ENCODE peak calls at places on chromosomes 13 and 19, in six cellular contexts. B is GM12892, U is GM23338, R is SK-N-MC, X is GM12891, J is stomach. Q is an unnamed sample.

GRCh38 chr19:6373096-6373812 is 660 bp downstream of the ALKBH7 start:
- DNase-seq in B (peak), U (peak), R (peak), X (peak), J (peak), Q (peak)

GRCh38 chr19:47024502-47024901 is 4.9 kb downstream of the NPAS1 start:
- DNase-seq in B (no peak), U (no peak), R (no peak), X (no peak), J (no peak), Q (no peak)

GRCh38 chr13:110424596-110425443 is 117.7 kb downstream of the COL4A2 start:
- DNase-seq in B (no peak), U (no peak), R (no peak), X (no peak), J (no peak), Q (no peak)

GRCh38 chr19:12749938-12750521 is 1.6 kb upstream of the BEST2 start:
- DNase-seq in B (no peak), U (peak), R (no peak), X (no peak), J (no peak), Q (peak)

GRCh38 chr13:111065698-111066097 is 49.4 kb upstream of the ARHGEF7 start:
- DNase-seq in B (no peak), U (no peak), R (no peak), X (no peak), J (no peak), Q (no peak)

GRCh38 chr19:9324584-9324962 is 594 bp downstream of the ZNF559 start:
- DNase-seq in B (no peak), U (no peak), R (no peak), X (no peak), J (no peak), Q (peak)

GRCh38 chr13:30453727-30454126 is 12.0 kb downstream of the HMGB1 start:
- DNase-seq in B (no peak), U (no peak), R (no peak), X (no peak), J (no peak), Q (no peak)

GRCh38 chr13:110907951-110908898 is 6.6 kb downstream of the ANKRD10 start:
- DNase-seq in B (no peak), U (peak), R (no peak), X (no peak), J (peak), Q (no peak)

GRCh38 chr13:79530270-79530669 is 49.3 kb downstream of the NDFIP2 start:
- DNase-seq in B (no peak), U (no peak), R (no peak), X (no peak), J (no peak), Q (no peak)

GRCh38 chr13:41568143-41568989 is 111.0 kb downstream of the RGCC start:
- DNase-seq in B (no peak), U (peak), R (no peak), X (no peak), J (no peak), Q (no peak)

GRCh38 chr19:14347999-14348889 is 33.0 kb upstream of the ADGRE5 start:
- DNase-seq in B (peak), U (peak), R (no peak), X (peak), J (peak), Q (peak)

GRCh38 chr13:86426437-86426836 is 627.2 kb upstream of the SLITRK6 start:
- DNase-seq in B (no peak), U (no peak), R (no peak), X (no peak), J (no peak), Q (no peak)

GRCh38 chr19:16190198-16190597 is 5.0 kb downstream of the FAM32A start:
- DNase-seq in B (no peak), U (no peak), R (no peak), X (no peak), J (no peak), Q (no peak)

GRCh38 chr13:27014406-27015359 is 156.9 kb downstream of the USP12 start:
- DNase-seq in B (no peak), U (no peak), R (no peak), X (no peak), J (no peak), Q (no peak)

GRCh38 chr19:40750285-40751064 is at the start of gene ACTMAP:
- DNase-seq in B (peak), U (peak), R (peak), X (peak), J (peak), Q (peak)

GRCh38 chr13:109794095-109794494 is 7.7 kb upstream of the IRS2 start:
- DNase-seq in B (no peak), U (peak), R (no peak), X (no peak), J (no peak), Q (no peak)

GRCh38 chr13:114079601-114080536 is 52.6 kb downstream of the RASA3 start:
- DNase-seq in B (no peak), U (no peak), R (no peak), X (no peak), J (no peak), Q (no peak)

GRCh38 chr13:110690516-110690915 is 15.4 kb downstream of the CARS2 start:
- DNase-seq in B (no peak), U (no peak), R (no peak), X (no peak), J (no peak), Q (no peak)

GRCh38 chr19:5281588-5281987 is 59.0 kb downstream of the PTPRS start:
- DNase-seq in B (no peak), U (no peak), R (no peak), X (no peak), J (peak), Q (peak)
- TF ChIP-seq POLR2AphosphoS5 in B (no peak), U (no peak), R (no peak), X (no peak), J (peak), Q (no peak)

GRCh38 chr19:39397360-39398296 is 6.5 kb downstream of the MED29 start:
- DNase-seq in B (peak), U (peak), R (no peak), X (peak), J (peak), Q (peak)
- TF ChIP-seq POLR2AphosphoS5 in B (peak), U (no peak), R (no peak), X (peak), J (peak), Q (peak)

GRCh38 chr13:96475103-96475502 is 385.2 kb downstream of the HS6ST3 start:
- DNase-seq in B (no peak), U (no peak), R (no peak), X (no peak), J (no peak), Q (no peak)

GRCh38 chr13:96473463-96474157 is 383.7 kb downstream of the HS6ST3 start:
- DNase-seq in B (no peak), U (peak), R (no peak), X (no peak), J (no peak), Q (no peak)

DNA sequence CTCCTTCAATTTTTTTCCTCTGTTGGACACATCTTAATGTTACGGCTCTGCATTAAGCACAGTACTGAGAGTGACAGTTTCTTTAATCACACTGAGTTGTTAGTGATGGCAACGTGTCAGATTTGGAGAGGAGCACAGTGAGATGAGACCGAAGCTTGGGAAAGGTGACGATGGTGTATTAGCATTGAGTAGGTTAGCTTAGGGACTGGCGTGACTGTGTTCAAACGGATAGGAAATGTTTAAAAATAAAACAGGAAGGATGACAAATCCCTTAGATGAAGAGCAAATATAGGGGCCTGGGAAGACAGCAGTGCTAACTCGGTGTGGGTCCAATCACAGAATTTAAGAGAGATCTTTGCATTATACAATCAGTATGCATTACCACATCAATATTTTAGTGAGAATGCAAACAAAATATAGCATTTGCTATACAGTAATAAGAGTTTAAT is 384.3 kb downstream of the HS6ST3 start:
- DNase-seq in B (no peak), U (no peak), R (no peak), X (no peak), J (no peak), Q (no peak)
- TF ChIP-seq POLR2AphosphoS5 in B (no peak), U (no peak), R (no peak), X (no peak), J (no peak), Q (no peak)

GRCh38 chr19:45091031-45091918 is 1.7 kb upstream of the PPP1R37 start:
- DNase-seq in B (peak), U (peak), R (peak), X (peak), J (peak), Q (peak)
- TF ChIP-seq POLR2AphosphoS5 in B (peak), U (peak), R (peak), X (peak), J (peak), Q (peak)

GRCh38 chr19:31354316-31354715 is 5.1 kb upstream of the TSHZ3 start:
- DNase-seq in B (no peak), U (peak), R (no peak), X (no peak), J (no peak), Q (peak)

GRCh38 chr19:31352296-31352781 is 3.1 kb upstream of the TSHZ3 start:
- DNase-seq in B (no peak), U (peak), R (no peak), X (no peak), J (no peak), Q (peak)

GRCh38 chr19:31353826-31354225 is 4.6 kb upstream of the TSHZ3 start:
- DNase-seq in B (no peak), U (peak), R (no peak), X (no peak), J (no peak), Q (no peak)

GRCh38 chr19:31351212-31352193 is 2.3 kb upstream of the TSHZ3 start:
- DNase-seq in B (no peak), U (peak), R (no peak), X (no peak), J (no peak), Q (peak)

GRCh38 chr19:31352782-31353651 is 3.8 kb upstream of the TSHZ3 start:
- DNase-seq in B (no peak), U (peak), R (no peak), X (no peak), J (no peak), Q (peak)
- TF ChIP-seq POLR2AphosphoS5 in B (no peak), U (no peak), R (no peak), X (no peak), J (no peak), Q (no peak)

DNA sequence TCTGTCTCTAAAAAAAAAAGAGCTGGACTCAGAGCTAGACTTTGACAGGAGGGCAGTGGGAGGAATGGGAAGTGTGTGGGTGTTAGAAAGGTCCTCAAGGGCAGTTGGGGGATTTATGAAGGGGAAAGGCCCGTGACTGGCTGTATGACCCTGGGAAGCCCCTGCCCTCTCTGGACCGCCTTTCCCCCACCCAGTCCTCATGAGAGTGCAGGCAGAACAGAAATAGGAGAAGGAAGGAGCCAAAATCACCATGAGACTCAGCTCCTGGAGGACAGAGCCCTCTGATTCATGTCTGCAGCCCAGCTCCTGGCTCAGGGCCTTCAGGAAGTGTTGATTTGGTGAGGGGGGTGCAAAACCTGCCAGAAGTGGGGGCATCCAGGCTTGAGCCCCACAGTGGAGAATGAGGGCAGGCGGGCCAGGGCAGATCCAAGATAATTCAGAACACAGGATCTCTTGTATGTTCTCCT is 8.7 kb upstream of the SMG9 start:
- DNase-seq in B (no peak), U (no peak), R (no peak), X (no peak), J (no peak), Q (no peak)
- TF ChIP-seq POLR2AphosphoS5 in B (peak), U (no peak), R (no peak), X (no peak), J (no peak), Q (no peak)

Q was measured in SK-N-SH.